ENCODE peak calls at places on chromosomes 1 and 21, in four cellular contexts. M is brain microvascular endothelial cell, Z is kidney epithelial cell, P is progenitor cell of endocrine pancreas. R is an unnamed sample.

GRCh38 chr1:169060010-169060722 is 46.3 kb upstream of the ATP1B1 start:
- DNase-seq in M (no peak), Z (no peak), P (no peak), R (no peak)

GRCh38 chr1:39195166-39196111 is 9.1 kb upstream of the MACF1 start:
- DNase-seq in M (no peak), Z (no peak), P (no peak), R (no peak)

GRCh38 chr21:33374080-33374873 is 28.9 kb upstream of the IFNGR2 start:
- DNase-seq in M (peak), Z (no peak), P (no peak), R (peak)

GRCh38 chr1:117631361-117631760 is 25.5 kb downstream of the TENT5C start:
- DNase-seq in M (no peak), Z (no peak), P (no peak), R (no peak)

GRCh38 chr1:23838401-23838866 is 13.2 kb upstream of the HMGCL start:
- DNase-seq in M (peak), Z (no peak), P (peak), R (peak)

GRCh38 chr1:157011845-157012244 is 33.7 kb downstream of the ARHGEF11 start:
- DNase-seq in M (no peak), Z (no peak), P (no peak), R (no peak)

GRCh38 chr1:42312576-42313212 is 22.3 kb downstream of the FOXJ3 start:
- DNase-seq in M (no peak), Z (no peak), P (no peak), R (no peak)

GRCh38 chr1:152411846-152412245 is 2.2 kb downstream of the CRNN start:
- DNase-seq in M (no peak), Z (no peak), P (no peak), R (no peak)

GRCh38 chr1:207404849-207405525 is 49.1 kb upstream of the CR2 start:
- DNase-seq in M (peak), Z (peak), P (no peak), R (peak)

GRCh38 chr1:175192111-175192629 is 406 bp downstream of the KIAA0040 start:
- DNase-seq in M (no peak), Z (no peak), P (no peak), R (peak)

GRCh38 chr1:203322480-203323179 is 17.3 kb downstream of the BTG2 start:
- DNase-seq in M (no peak), Z (no peak), P (no peak), R (no peak)

GRCh38 chr1:151980287-151981177 is 13.1 kb downstream of the S100A10 start:
- DNase-seq in M (no peak), Z (no peak), P (no peak), R (no peak)

GRCh38 chr1:43802356-43802755 is 95.0 kb downstream of the ST3GAL3 start:
- DNase-seq in M (no peak), Z (no peak), P (no peak), R (no peak)

GRCh38 chr1:112614460-112615065 is 4.4 kb downstream of the ST7L start:
- DNase-seq in M (peak), Z (no peak), P (no peak), R (no peak)

GRCh38 chr1:153566414-153567371 is 1.0 kb upstream of the S100A2 start:
- DNase-seq in M (peak), Z (peak), P (peak), R (peak)

GRCh38 chr1:156524481-156524869 is 23.9 kb upstream of the MEF2D start:
- DNase-seq in M (no peak), Z (no peak), P (no peak), R (peak)

GRCh38 chr1:77282187-77282865 is 507 bp downstream of the AK5 start:
- DNase-seq in M (no peak), Z (no peak), P (no peak), R (peak)

GRCh38 chr21:35475006-35475405 is 425.9 kb upstream of the RUNX1 start:
- DNase-seq in M (peak), Z (no peak), P (no peak), R (no peak)

GRCh38 chr21:14678987-14679574 is 133.0 kb upstream of the SAMSN1 start:
- DNase-seq in M (no peak), Z (no peak), P (no peak), R (no peak)

GRCh38 chr21:14677023-14677422 is 130.9 kb upstream of the SAMSN1 start:
- DNase-seq in M (no peak), Z (no peak), P (no peak), R (no peak)

GRCh38 chr21:14673649-14674048 is 127.5 kb upstream of the SAMSN1 start:
- DNase-seq in M (no peak), Z (no peak), P (no peak), R (no peak)

GRCh38 chr21:14675774-14676530 is 129.8 kb upstream of the SAMSN1 start:
- DNase-seq in M (no peak), Z (no peak), P (no peak), R (no peak)

DNA sequence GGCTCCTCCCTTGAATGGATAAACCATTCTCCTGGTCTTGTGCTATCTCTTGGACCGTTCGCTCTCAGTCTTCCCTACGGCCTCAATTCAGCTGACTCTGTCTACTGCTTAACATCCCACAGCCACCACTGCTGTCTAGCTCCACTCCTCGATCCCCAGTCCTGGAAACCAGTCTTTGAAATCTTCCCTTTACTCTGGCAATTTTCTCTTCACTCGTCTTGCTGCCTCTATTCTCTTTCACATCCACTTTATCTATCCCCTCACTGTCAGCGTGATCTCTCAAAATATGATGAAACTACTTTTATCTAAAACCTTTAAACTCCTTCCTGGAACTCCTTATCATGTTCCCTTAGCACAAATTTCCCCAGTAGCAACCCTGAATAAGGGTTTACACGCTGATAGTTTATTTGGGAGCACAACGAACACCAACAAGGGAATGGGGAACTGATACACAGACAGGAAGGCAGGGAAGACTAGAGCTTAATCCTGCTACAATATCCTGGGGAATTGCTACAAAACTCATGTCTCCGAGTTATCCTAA is 131.6 kb upstream of the SAMSN1 start:
- DNase-seq in M (no peak), Z (no peak), P (no peak), R (no peak)
- TF ChIP-seq CTCF in M (no peak), Z (no peak), P (no peak), R (no peak)

DNA sequence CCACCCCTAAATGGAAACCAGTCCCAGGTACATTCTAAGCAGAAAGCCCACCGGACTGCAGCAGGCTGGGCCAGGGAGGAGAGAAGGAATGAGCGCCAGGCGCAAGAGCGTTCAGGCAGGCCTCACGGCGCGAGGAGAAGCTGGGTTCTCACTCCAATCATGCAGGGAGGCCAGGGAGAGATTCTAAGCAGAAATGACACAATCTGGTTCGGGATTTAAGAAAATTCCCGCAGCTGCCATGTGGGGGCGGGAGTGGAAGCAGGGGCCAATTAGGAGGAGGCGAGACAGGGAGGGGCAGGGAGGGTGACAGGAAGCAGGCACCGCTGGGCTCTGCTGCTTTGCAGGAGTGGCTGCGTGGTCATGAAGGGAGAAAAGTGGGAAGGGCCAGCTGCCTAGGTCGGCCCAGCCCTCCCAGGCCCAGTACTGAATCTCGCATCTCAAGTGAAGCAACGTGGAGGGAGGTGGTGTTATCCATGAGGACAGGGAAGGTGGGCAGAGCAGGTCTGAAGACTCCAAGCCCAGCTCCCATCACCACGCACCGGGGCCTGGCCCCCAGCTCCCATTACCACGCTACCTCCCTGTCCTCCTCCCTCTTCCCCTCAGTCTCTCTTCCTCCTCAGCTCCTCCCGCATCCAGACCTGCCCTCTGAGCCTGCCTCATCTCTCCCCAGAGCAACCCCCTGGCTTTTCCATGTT is 11.8 kb downstream of the NPHP4 start:
- DNase-seq in M (peak), Z (peak), P (no peak), R (no peak)
- TF ChIP-seq CTCF in M (peak), Z (peak), P (no peak), R (no peak)

GRCh38 chr1:204445860-204446412 is 34.3 kb upstream of the PPP1R15B start:
- DNase-seq in M (peak), Z (no peak), P (peak), R (peak)
- TF ChIP-seq CTCF in M (peak), Z (peak), P (peak), R (peak)

GRCh38 chr1:21657456-21658190 is 11.5 kb downstream of the RAP1GAP start:
- DNase-seq in M (no peak), Z (no peak), P (no peak), R (no peak)
- TF ChIP-seq CTCF in M (peak), Z (no peak), P (no peak), R (no peak)